ENCODE peak calls at places on chromosomes 3 and 15, in five cellular contexts. One of them, this sample, is unnamed.

GRCh38 chr3:55659023-55659355 is 171.9 kb upstream of the WNT5A start:
- DNase-seq in body of pancreas: no peak
- DNase-seq in prostate gland: no peak
- DNase-seq in CD8-positive, alpha-beta memory T cell: no peak
- DNase-seq in lower lobe of right lung: no peak
- DNase-seq in this sample: no peak

GRCh38 chr3:176914764-176915163 is 282.5 kb downstream of the TBL1XR1 start:
- DNase-seq in prostate gland: no peak
- DNase-seq in body of pancreas: no peak
- DNase-seq in lower lobe of right lung: no peak
- DNase-seq in CD8-positive, alpha-beta memory T cell: no peak
- DNase-seq in this sample: no peak

GRCh38 chr3:1082024-1082633 is 10.7 kb upstream of the CNTN6 start:
- DNase-seq in lower lobe of right lung: no peak
- DNase-seq in prostate gland: peak; percentile 47
- DNase-seq in body of pancreas: peak; percentile 63
- DNase-seq in CD8-positive, alpha-beta memory T cell: no peak
- DNase-seq in this sample: no peak

GRCh38 chr15:33490703-33491102 is 179.9 kb downstream of the RYR3 start:
- DNase-seq in lower lobe of right lung: no peak
- DNase-seq in CD8-positive, alpha-beta memory T cell: no peak
- DNase-seq in prostate gland: no peak
- DNase-seq in body of pancreas: no peak
- DNase-seq in this sample: no peak

GRCh38 chr3:42157915-42158538 is 66.9 kb downstream of the TRAK1 start:
- DNase-seq in CD8-positive, alpha-beta memory T cell: no peak
- DNase-seq in lower lobe of right lung: no peak
- DNase-seq in body of pancreas: no peak
- DNase-seq in prostate gland: no peak
- DNase-seq in this sample: no peak

GRCh38 chr15:56234804-56235203 is 8.9 kb downstream of the RFX7 start:
- DNase-seq in body of pancreas: no peak
- DNase-seq in CD8-positive, alpha-beta memory T cell: no peak
- DNase-seq in prostate gland: no peak
- DNase-seq in lower lobe of right lung: no peak
- DNase-seq in this sample: no peak

GRCh38 chr15:35727627-35728026 is 181.7 kb upstream of the DPH6 start:
- DNase-seq in CD8-positive, alpha-beta memory T cell: no peak
- DNase-seq in body of pancreas: no peak
- DNase-seq in prostate gland: no peak
- DNase-seq in lower lobe of right lung: no peak
- DNase-seq in this sample: no peak

GRCh38 chr3:37254316-37254715 is 79.9 kb upstream of the LRRFIP2 start:
- DNase-seq in body of pancreas: no peak
- DNase-seq in prostate gland: no peak
- DNase-seq in CD8-positive, alpha-beta memory T cell: no peak
- DNase-seq in lower lobe of right lung: no peak
- DNase-seq in this sample: no peak

GRCh38 chr3:111621535-111621934 is 26.4 kb upstream of the ZBED2 start:
- DNase-seq in body of pancreas: no peak
- DNase-seq in CD8-positive, alpha-beta memory T cell: no peak
- DNase-seq in lower lobe of right lung: no peak
- DNase-seq in prostate gland: no peak
- DNase-seq in this sample: no peak

GRCh38 chr3:169980055-169980454 is 13.4 kb downstream of the SEC62 start:
- DNase-seq in body of pancreas: no peak
- DNase-seq in lower lobe of right lung: no peak
- DNase-seq in prostate gland: no peak
- DNase-seq in CD8-positive, alpha-beta memory T cell: no peak
- DNase-seq in this sample: no peak

GRCh38 chr3:42497009-42497731 is 5.3 kb upstream of the VIPR1 start:
- DNase-seq in lower lobe of right lung: no peak
- DNase-seq in CD8-positive, alpha-beta memory T cell: no peak
- DNase-seq in prostate gland: no peak
- DNase-seq in body of pancreas: peak; percentile 1
- DNase-seq in this sample: no peak

GRCh38 chr3:52636673-52637072 is 49.0 kb downstream of the PBRM1 start:
- DNase-seq in lower lobe of right lung: no peak
- DNase-seq in CD8-positive, alpha-beta memory T cell: no peak
- DNase-seq in body of pancreas: no peak
- DNase-seq in prostate gland: no peak
- DNase-seq in this sample: no peak

GRCh38 chr3:27147215-27147614 is 222.0 kb downstream of the NEK10 start:
- DNase-seq in body of pancreas: no peak
- DNase-seq in CD8-positive, alpha-beta memory T cell: no peak
- DNase-seq in lower lobe of right lung: no peak
- DNase-seq in prostate gland: no peak
- DNase-seq in this sample: no peak

GRCh38 chr3:12454076-12454807 is 30.0 kb upstream of the TSEN2 start:
- DNase-seq in CD8-positive, alpha-beta memory T cell: no peak
- DNase-seq in lower lobe of right lung: no peak
- DNase-seq in body of pancreas: no peak
- DNase-seq in prostate gland: no peak
- DNase-seq in this sample: no peak

GRCh38 chr3:196517919-196518318 is 2.8 kb upstream of the SMCO1 start:
- DNase-seq in body of pancreas: peak; percentile 3
- DNase-seq in lower lobe of right lung: no peak
- DNase-seq in prostate gland: no peak
- DNase-seq in CD8-positive, alpha-beta memory T cell: no peak
- DNase-seq in this sample: no peak

GRCh38 chr3:151999936-152000335 is 126.5 kb downstream of the SUCNR1 start:
- DNase-seq in CD8-positive, alpha-beta memory T cell: no peak
- DNase-seq in prostate gland: no peak
- DNase-seq in body of pancreas: no peak
- DNase-seq in lower lobe of right lung: no peak
- DNase-seq in this sample: no peak

GRCh38 chr15:66907826-66908502 is 157.4 kb upstream of the SMAD3 start:
- DNase-seq in body of pancreas: peak; percentile 69
- DNase-seq in CD8-positive, alpha-beta memory T cell: no peak
- DNase-seq in lower lobe of right lung: peak; percentile 77
- DNase-seq in prostate gland: peak; percentile 26
- DNase-seq in this sample: no peak

GRCh38 chr15:43483306-43484128 is 9.4 kb downstream of the TP53BP1 start:
- DNase-seq in prostate gland: no peak
- DNase-seq in body of pancreas: no peak
- DNase-seq in lower lobe of right lung: no peak
- DNase-seq in CD8-positive, alpha-beta memory T cell: no peak
- DNase-seq in this sample: no peak

GRCh38 chr3:49723301-49723630 is 485 bp downstream of the GMPPB start:
- DNase-seq in prostate gland: peak; percentile 72
- DNase-seq in lower lobe of right lung: peak; percentile 84
- DNase-seq in body of pancreas: peak; percentile 89
- DNase-seq in CD8-positive, alpha-beta memory T cell: peak; percentile 53
- DNase-seq in this sample: peak; percentile 54

GRCh38 chr3:182683335-182684257 is 109.7 kb upstream of the ATP11B start:
- DNase-seq in CD8-positive, alpha-beta memory T cell: peak; percentile 36
- DNase-seq in prostate gland: peak; percentile 65
- DNase-seq in lower lobe of right lung: no peak
- DNase-seq in body of pancreas: peak; percentile 71
- DNase-seq in this sample: peak; percentile 36

GRCh38 chr3:193598202-193598601 is 5.2 kb downstream of the OPA1 start:
- DNase-seq in lower lobe of right lung: no peak
- DNase-seq in prostate gland: no peak
- DNase-seq in body of pancreas: no peak
- DNase-seq in CD8-positive, alpha-beta memory T cell: no peak
- DNase-seq in this sample: no peak

GRCh38 chr3:55343486-55344357 is 143.4 kb downstream of the WNT5A start:
- DNase-seq in CD8-positive, alpha-beta memory T cell: no peak
- DNase-seq in lower lobe of right lung: no peak
- DNase-seq in body of pancreas: no peak
- DNase-seq in prostate gland: no peak
- DNase-seq in this sample: no peak

GRCh38 chr3:57094011-57094535 is 33.6 kb downstream of the SPATA12 start:
- DNase-seq in lower lobe of right lung: no peak
- DNase-seq in prostate gland: no peak
- DNase-seq in body of pancreas: no peak
- DNase-seq in CD8-positive, alpha-beta memory T cell: no peak
- DNase-seq in this sample: no peak

GRCh38 chr3:189515916-189516531 is 115.2 kb upstream of the TP63 start:
- DNase-seq in prostate gland: no peak
- DNase-seq in lower lobe of right lung: no peak
- DNase-seq in CD8-positive, alpha-beta memory T cell: no peak
- DNase-seq in body of pancreas: no peak
- DNase-seq in this sample: no peak

GRCh38 chr3:124791142-124791541 is 60.9 kb downstream of the UMPS start:
- DNase-seq in prostate gland: no peak
- DNase-seq in CD8-positive, alpha-beta memory T cell: no peak
- DNase-seq in body of pancreas: no peak
- DNase-seq in lower lobe of right lung: no peak
- DNase-seq in this sample: no peak

GRCh38 chr3:66138336-66139234 is 82.2 kb upstream of the SLC25A26 start:
- DNase-seq in body of pancreas: peak; percentile 65
- DNase-seq in prostate gland: peak; percentile 51
- DNase-seq in CD8-positive, alpha-beta memory T cell: no peak
- DNase-seq in lower lobe of right lung: no peak
- DNase-seq in this sample: no peak

GRCh38 chr3:38205472-38205805 is 40.1 kb downstream of the OXSR1 start:
- DNase-seq in prostate gland: no peak
- DNase-seq in body of pancreas: no peak
- DNase-seq in CD8-positive, alpha-beta memory T cell: no peak
- DNase-seq in lower lobe of right lung: no peak
- DNase-seq in this sample: no peak

GRCh38 chr15:63892794-63893441 is 59.2 kb upstream of the HERC1 start:
- DNase-seq in body of pancreas: peak; percentile 52
- DNase-seq in prostate gland: no peak
- DNase-seq in lower lobe of right lung: peak; percentile 53
- DNase-seq in CD8-positive, alpha-beta memory T cell: peak; percentile 53
- DNase-seq in this sample: peak; percentile 59

GRCh38 chr15:48877630-48878595 is at the start of gene EID1:
- DNase-seq in CD8-positive, alpha-beta memory T cell: peak; percentile 89
- DNase-seq in body of pancreas: peak; percentile 93
- DNase-seq in prostate gland: peak; percentile 89
- DNase-seq in lower lobe of right lung: peak; percentile 94
- DNase-seq in this sample: peak; percentile 91

GRCh38 chr15:75031773-75032302 is 8.4 kb downstream of the PPCDC start:
- DNase-seq in CD8-positive, alpha-beta memory T cell: no peak
- DNase-seq in lower lobe of right lung: no peak
- DNase-seq in body of pancreas: no peak
- DNase-seq in prostate gland: no peak
- DNase-seq in this sample: no peak

GRCh38 chr3:134419214-134419965 is 45.1 kb upstream of the AMOTL2 start:
- DNase-seq in body of pancreas: peak; percentile 53
- DNase-seq in lower lobe of right lung: no peak
- DNase-seq in CD8-positive, alpha-beta memory T cell: no peak
- DNase-seq in prostate gland: no peak
- DNase-seq in this sample: no peak

GRCh38 chr3:73521936-73522335 is 102.8 kb downstream of the PDZRN3 start:
- DNase-seq in prostate gland: no peak
- DNase-seq in body of pancreas: no peak
- DNase-seq in CD8-positive, alpha-beta memory T cell: no peak
- DNase-seq in lower lobe of right lung: no peak
- DNase-seq in this sample: no peak

GRCh38 chr3:193853511-193854219 is 260.7 kb downstream of the OPA1 start:
- DNase-seq in body of pancreas: no peak
- DNase-seq in lower lobe of right lung: no peak
- DNase-seq in CD8-positive, alpha-beta memory T cell: no peak
- DNase-seq in prostate gland: no peak
- DNase-seq in this sample: no peak

GRCh38 chr3:177981576-177981975 is 554.7 kb upstream of the KCNMB2 start:
- DNase-seq in prostate gland: no peak
- DNase-seq in CD8-positive, alpha-beta memory T cell: no peak
- DNase-seq in body of pancreas: no peak
- DNase-seq in lower lobe of right lung: no peak
- DNase-seq in this sample: no peak

GRCh38 chr15:25965326-25965725 is 102.2 kb upstream of the ATP10A start:
- DNase-seq in body of pancreas: no peak
- DNase-seq in lower lobe of right lung: no peak
- DNase-seq in prostate gland: no peak
- DNase-seq in CD8-positive, alpha-beta memory T cell: no peak
- DNase-seq in this sample: no peak

GRCh38 chr15:73340502-73341192 is 28.1 kb downstream of the HCN4 start:
- DNase-seq in CD8-positive, alpha-beta memory T cell: no peak
- DNase-seq in prostate gland: no peak
- DNase-seq in body of pancreas: no peak
- DNase-seq in lower lobe of right lung: no peak
- DNase-seq in this sample: no peak
- H3K27ac ChIP-seq in CD8-positive, alpha-beta memory T cell: no peak overlapping the region
- H3K27ac ChIP-seq in prostate gland: no peak overlapping the region
- H3K27ac ChIP-seq in body of pancreas: no peak overlapping the region
- H3K27ac ChIP-seq in lower lobe of right lung: no peak overlapping the region
- H3K27ac ChIP-seq in this sample: no peak overlapping the region

DNA sequence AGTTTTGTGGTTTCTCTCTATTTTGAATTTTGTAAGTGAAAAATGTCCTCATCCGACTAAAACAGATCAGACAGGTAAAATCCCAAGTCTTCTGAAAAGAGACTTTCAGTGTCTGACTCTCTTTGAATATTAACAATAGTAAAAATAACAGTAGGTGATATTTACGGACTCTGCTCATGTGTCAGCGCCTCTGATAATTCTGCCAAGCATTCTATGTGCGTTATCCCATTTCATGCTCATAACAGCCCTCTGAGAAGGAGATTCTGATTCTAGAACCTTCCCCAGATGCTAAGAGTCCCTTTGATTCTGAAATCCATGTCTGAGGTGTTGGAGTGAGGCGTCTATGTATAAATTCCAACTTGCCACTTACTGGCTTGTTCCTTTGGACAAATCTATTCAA is 282.8 kb downstream of the FEZF2 start:
- DNase-seq in prostate gland: no peak
- DNase-seq in body of pancreas: no peak
- DNase-seq in CD8-positive, alpha-beta memory T cell: no peak
- DNase-seq in lower lobe of right lung: no peak
- DNase-seq in this sample: no peak
- H3K27ac ChIP-seq in prostate gland: no peak overlapping the region
- H3K27ac ChIP-seq in body of pancreas: no peak overlapping the region
- H3K27ac ChIP-seq in CD8-positive, alpha-beta memory T cell: no peak overlapping the region
- H3K27ac ChIP-seq in lower lobe of right lung: no peak overlapping the region
- H3K27ac ChIP-seq in this sample: no peak overlapping the region

GRCh38 chr15:40090774-40091455 is 17.8 kb downstream of the BMF start:
- DNase-seq in CD8-positive, alpha-beta memory T cell: no peak
- DNase-seq in body of pancreas: no peak
- DNase-seq in prostate gland: no peak
- DNase-seq in lower lobe of right lung: no peak
- DNase-seq in this sample: no peak
- H3K27ac ChIP-seq in CD8-positive, alpha-beta memory T cell: no peak overlapping the region
- H3K27ac ChIP-seq in body of pancreas: peak overlapping the region; percentile 13
- H3K27ac ChIP-seq in prostate gland: no peak overlapping the region
- H3K27ac ChIP-seq in lower lobe of right lung: peak overlapping the region; percentile 48
- H3K27ac ChIP-seq in this sample: no peak overlapping the region

GRCh38 chr15:60523056-60523455 is 44.1 kb upstream of the ICE2 start:
- DNase-seq in lower lobe of right lung: no peak
- DNase-seq in prostate gland: no peak
- DNase-seq in body of pancreas: no peak
- DNase-seq in CD8-positive, alpha-beta memory T cell: no peak
- DNase-seq in this sample: no peak

GRCh38 chr15:60528530-60528929 is 49.6 kb upstream of the ICE2 start:
- DNase-seq in body of pancreas: no peak
- DNase-seq in lower lobe of right lung: no peak
- DNase-seq in prostate gland: no peak
- DNase-seq in CD8-positive, alpha-beta memory T cell: no peak
- DNase-seq in this sample: no peak

GRCh38 chr15:60525640-60526039 is 46.7 kb upstream of the ICE2 start:
- DNase-seq in lower lobe of right lung: no peak
- DNase-seq in prostate gland: no peak
- DNase-seq in CD8-positive, alpha-beta memory T cell: no peak
- DNase-seq in body of pancreas: no peak
- DNase-seq in this sample: no peak

GRCh38 chr15:60529332-60529731 is 50.4 kb upstream of the ICE2 start:
- DNase-seq in prostate gland: peak; percentile 22
- DNase-seq in body of pancreas: no peak
- DNase-seq in CD8-positive, alpha-beta memory T cell: no peak
- DNase-seq in lower lobe of right lung: no peak
- DNase-seq in this sample: no peak

GRCh38 chr15:60526127-60526616 is 47.2 kb upstream of the ICE2 start:
- DNase-seq in lower lobe of right lung: no peak
- DNase-seq in CD8-positive, alpha-beta memory T cell: peak; percentile 57
- DNase-seq in prostate gland: peak; percentile 63
- DNase-seq in body of pancreas: peak; percentile 25
- DNase-seq in this sample: no peak
- H3K27ac ChIP-seq in lower lobe of right lung: no peak overlapping the region
- H3K27ac ChIP-seq in CD8-positive, alpha-beta memory T cell: no peak overlapping the region
- H3K27ac ChIP-seq in prostate gland: no peak overlapping the region
- H3K27ac ChIP-seq in body of pancreas: no peak overlapping the region
- H3K27ac ChIP-seq in this sample: no peak overlapping the region

This sample was measured in CD4-positive, alpha-beta T cell.